ENCODE peak calls at places on chromosomes 6 and 20, in four cellular contexts. N, R, D and M are unnamed samples.

GRCh38 chr6:165663736-165664552 is 903 bp upstream of the PDE10A start:
- DNase-seq in N (no peak), R (no peak), D (no peak), M (no peak)

GRCh38 chr6:142414462-142414861 is 112.7 kb downstream of the ADGRG6 start:
- DNase-seq in D (no peak), R (no peak), N (no peak), M (no peak)

GRCh38 chr6:112163295-112164257 is 76.2 kb downstream of the FAM229B start:
- DNase-seq in D (peak), R (peak), N (peak), M (peak)

GRCh38 chr6:106619223-106619622 is 10.1 kb downstream of the RTN4IP1 start:
- DNase-seq in N (no peak), D (no peak), R (no peak), M (no peak)

GRCh38 chr20:63174309-63175030 is 41.5 kb downstream of the YTHDF1 start:
- DNase-seq in N (no peak), R (no peak), D (no peak), M (no peak)

GRCh38 chr6:125245523-125246264 is 56.1 kb downstream of the HDDC2 start:
- DNase-seq in R (peak), D (no peak), N (no peak), M (no peak)

GRCh38 chr6:35397806-35398418 is 54.2 kb upstream of the FANCE start:
- DNase-seq in N (no peak), D (no peak), R (no peak), M (no peak)

GRCh38 chr20:50121858-50122271 is 8.9 kb upstream of the UBE2V1 start:
- DNase-seq in D (peak), R (peak), N (peak), M (peak)

GRCh38 chr6:112183271-112183671 is 71.1 kb downstream of the LAMA4 start:
- DNase-seq in R (no peak), N (no peak), D (no peak), M (no peak)

GRCh38 chr20:38149880-38150594 is 15.0 kb downstream of the TGM2 start:
- DNase-seq in N (no peak), D (no peak), R (no peak), M (no peak)

GRCh38 chr6:89681983-89682564 is 43.5 kb upstream of the LYRM2 start:
- DNase-seq in R (no peak), D (no peak), N (no peak), M (no peak)

GRCh38 chr6:1821188-1822183 is 211.8 kb downstream of the FOXC1 start:
- DNase-seq in R (no peak), N (peak), D (peak), M (peak)

GRCh38 chr6:18115356-18115755 is 7.1 kb downstream of the NHLRC1 start:
- DNase-seq in D (no peak), R (no peak), N (no peak), M (no peak)

GRCh38 chr6:2061880-2062279 is 183.5 kb downstream of the GMDS start:
- DNase-seq in N (no peak), D (no peak), R (no peak), M (no peak)

GRCh38 chr20:37308098-37309050 is 18.9 kb downstream of the MANBAL start:
- DNase-seq in R (no peak), D (no peak), N (no peak), M (no peak)

GRCh38 chr6:122077603-122078002 is 321.8 kb upstream of the HSF2 start:
- DNase-seq in D (no peak), N (no peak), R (no peak), M (no peak)

GRCh38 chr6:157125531-157125930 is 197.8 kb downstream of the TMEM242 start:
- DNase-seq in D (no peak), R (no peak), N (no peak), M (no peak)

GRCh38 chr20:36700438-36700837 is 45.5 kb downstream of the NDRG3 start:
- DNase-seq in D (no peak), R (no peak), N (no peak), M (no peak)

GRCh38 chr6:104638841-104639290 is 220.9 kb downstream of the HACE1 start:
- DNase-seq in R (no peak), N (no peak), D (no peak), M (no peak)

GRCh38 chr20:56368351-56369134 is 9.8 kb downstream of the FAM210B start:
- DNase-seq in D (peak), N (no peak), R (no peak), M (no peak)